ENCODE peak calls at places on chromosomes 5 and 9, in five cellular contexts. One of them, this sample, is unnamed.

GRCh38 chr9:114723926-114724325 is 41.9 kb upstream of the TEX48 start:
- DNase-seq in Peyer's patch: no peak
- DNase-seq in heart right ventricle: no peak
- DNase-seq in mucosa of descending colon: no peak
- DNase-seq in MM.1S: no peak
- DNase-seq in this sample: no peak

GRCh38 chr9:109604788-109605187 is 106.7 kb upstream of the PTPN3 start:
- DNase-seq in mucosa of descending colon: no peak
- DNase-seq in Peyer's patch: no peak
- DNase-seq in heart right ventricle: no peak
- DNase-seq in MM.1S: no peak
- DNase-seq in this sample: no peak

GRCh38 chr9:16784002-16784401 is 86.5 kb downstream of the BNC2 start:
- DNase-seq in Peyer's patch: no peak
- DNase-seq in mucosa of descending colon: no peak
- DNase-seq in heart right ventricle: no peak
- DNase-seq in MM.1S: no peak
- DNase-seq in this sample: no peak

GRCh38 chr5:90131734-90132133 is 277.8 kb downstream of the CETN3 start:
- DNase-seq in mucosa of descending colon: no peak
- DNase-seq in heart right ventricle: no peak
- DNase-seq in MM.1S: no peak
- DNase-seq in Peyer's patch: no peak
- DNase-seq in this sample: no peak

GRCh38 chr5:181223729-181224389 is 778 bp downstream of the TRIM41 start:
- DNase-seq in heart right ventricle: no peak
- DNase-seq in MM.1S: no peak
- DNase-seq in Peyer's patch: peak
- DNase-seq in mucosa of descending colon: no peak
- DNase-seq in this sample: peak

GRCh38 chr9:7935666-7936065 is 136.1 kb upstream of the DMAC1 start:
- DNase-seq in heart right ventricle: no peak
- DNase-seq in mucosa of descending colon: no peak
- DNase-seq in Peyer's patch: no peak
- DNase-seq in MM.1S: peak
- DNase-seq in this sample: no peak

GRCh38 chr5:10775646-10776045 is 14.6 kb upstream of the DAP start:
- DNase-seq in MM.1S: no peak
- DNase-seq in heart right ventricle: no peak
- DNase-seq in Peyer's patch: no peak
- DNase-seq in mucosa of descending colon: no peak
- DNase-seq in this sample: no peak

GRCh38 chr9:114434878-114435311 is 47.1 kb upstream of the AKNA start:
- DNase-seq in mucosa of descending colon: no peak
- DNase-seq in MM.1S: peak
- DNase-seq in heart right ventricle: no peak
- DNase-seq in Peyer's patch: no peak
- DNase-seq in this sample: peak

GRCh38 chr5:126383246-126383645 is 40.0 kb upstream of the GRAMD2B start:
- DNase-seq in Peyer's patch: no peak
- DNase-seq in MM.1S: no peak
- DNase-seq in mucosa of descending colon: no peak
- DNase-seq in heart right ventricle: no peak
- DNase-seq in this sample: no peak

GRCh38 chr9:95981741-95982390 is 106.4 kb downstream of the ERCC6L2 start:
- DNase-seq in mucosa of descending colon: no peak
- DNase-seq in heart right ventricle: no peak
- DNase-seq in Peyer's patch: no peak
- DNase-seq in MM.1S: peak
- DNase-seq in this sample: peak

GRCh38 chr5:138338411-138339085 is 482 bp downstream of the FAM53C start:
- DNase-seq in mucosa of descending colon: no peak
- DNase-seq in Peyer's patch: no peak
- DNase-seq in heart right ventricle: no peak
- DNase-seq in MM.1S: no peak
- DNase-seq in this sample: no peak

GRCh38 chr5:139670369-139671095 is 22.4 kb downstream of the CXXC5 start:
- DNase-seq in MM.1S: peak
- DNase-seq in mucosa of descending colon: no peak
- DNase-seq in heart right ventricle: no peak
- DNase-seq in Peyer's patch: peak
- DNase-seq in this sample: no peak

GRCh38 chr5:61004448-61004847 is 59.4 kb downstream of the NDUFAF2 start:
- DNase-seq in mucosa of descending colon: no peak
- DNase-seq in Peyer's patch: no peak
- DNase-seq in MM.1S: no peak
- DNase-seq in heart right ventricle: no peak
- DNase-seq in this sample: no peak

GRCh38 chr9:121503443-121503842 is 3.8 kb upstream of the GGTA1 start:
- DNase-seq in MM.1S: no peak
- DNase-seq in Peyer's patch: no peak
- DNase-seq in mucosa of descending colon: no peak
- DNase-seq in heart right ventricle: no peak
- DNase-seq in this sample: no peak

GRCh38 chr5:191949-192690 is 825 bp downstream of the LRRC14B start:
- DNase-seq in MM.1S: peak
- DNase-seq in heart right ventricle: no peak
- DNase-seq in Peyer's patch: no peak
- DNase-seq in mucosa of descending colon: no peak
- DNase-seq in this sample: no peak

GRCh38 chr9:90012825-90013425 is 408.1 kb downstream of the GADD45G start:
- DNase-seq in MM.1S: no peak
- DNase-seq in mucosa of descending colon: no peak
- DNase-seq in Peyer's patch: no peak
- DNase-seq in heart right ventricle: no peak
- DNase-seq in this sample: no peak

GRCh38 chr9:621199-621860 is 220.2 kb upstream of the DMRT1 start:
- DNase-seq in mucosa of descending colon: no peak
- DNase-seq in Peyer's patch: no peak
- DNase-seq in heart right ventricle: no peak
- DNase-seq in MM.1S: no peak
- DNase-seq in this sample: no peak

GRCh38 chr9:137482094-137482781 is 23.1 kb upstream of the NSMF start:
- DNase-seq in Peyer's patch: no peak
- DNase-seq in MM.1S: peak
- DNase-seq in heart right ventricle: peak
- DNase-seq in mucosa of descending colon: peak
- DNase-seq in this sample: no peak

GRCh38 chr5:2128696-2129340 is 246.1 kb upstream of the IRX4 start:
- DNase-seq in mucosa of descending colon: no peak
- DNase-seq in Peyer's patch: no peak
- DNase-seq in MM.1S: no peak
- DNase-seq in heart right ventricle: no peak
- DNase-seq in this sample: no peak

GRCh38 chr9:135376511-135377173 is 102.9 kb upstream of the PPP1R26 start:
- DNase-seq in MM.1S: no peak
- DNase-seq in Peyer's patch: no peak
- DNase-seq in mucosa of descending colon: no peak
- DNase-seq in heart right ventricle: no peak
- DNase-seq in this sample: no peak

GRCh38 chr9:104856413-104856941 is 71.5 kb downstream of the ABCA1 start:
- DNase-seq in MM.1S: no peak
- DNase-seq in heart right ventricle: no peak
- DNase-seq in Peyer's patch: no peak
- DNase-seq in mucosa of descending colon: no peak
- DNase-seq in this sample: peak

GRCh38 chr5:168637793-168638192 is 58.6 kb upstream of the PANK3 start:
- DNase-seq in Peyer's patch: no peak
- DNase-seq in heart right ventricle: no peak
- DNase-seq in mucosa of descending colon: no peak
- DNase-seq in MM.1S: no peak
- DNase-seq in this sample: no peak

GRCh38 chr5:3197699-3198098 is 397.9 kb upstream of the IRX1 start:
- DNase-seq in heart right ventricle: no peak
- DNase-seq in Peyer's patch: no peak
- DNase-seq in MM.1S: no peak
- DNase-seq in mucosa of descending colon: no peak
- DNase-seq in this sample: no peak

GRCh38 chr5:102858221-102858620 is 103.1 kb downstream of the PAM start:
- DNase-seq in mucosa of descending colon: no peak
- DNase-seq in Peyer's patch: no peak
- DNase-seq in MM.1S: no peak
- DNase-seq in heart right ventricle: no peak
- DNase-seq in this sample: no peak

GRCh38 chr9:35071814-35072460 is 488 bp downstream of the VCP start:
- DNase-seq in MM.1S: peak
- DNase-seq in Peyer's patch: peak
- DNase-seq in mucosa of descending colon: peak
- DNase-seq in heart right ventricle: peak
- DNase-seq in this sample: peak

GRCh38 chr9:35072461-35073275 is at the start of gene VCP:
- DNase-seq in MM.1S: peak
- DNase-seq in heart right ventricle: peak
- DNase-seq in mucosa of descending colon: peak
- DNase-seq in Peyer's patch: peak
- DNase-seq in this sample: peak

GRCh38 chr9:35067056-35067455 is 5.4 kb downstream of the VCP start:
- DNase-seq in mucosa of descending colon: no peak
- DNase-seq in MM.1S: peak
- DNase-seq in Peyer's patch: no peak
- DNase-seq in heart right ventricle: no peak
- DNase-seq in this sample: no peak

GRCh38 chr9:35070823-35071813 is 1.3 kb downstream of the VCP start:
- DNase-seq in heart right ventricle: peak
- DNase-seq in MM.1S: peak
- DNase-seq in Peyer's patch: no peak
- DNase-seq in mucosa of descending colon: no peak
- DNase-seq in this sample: no peak

DNA sequence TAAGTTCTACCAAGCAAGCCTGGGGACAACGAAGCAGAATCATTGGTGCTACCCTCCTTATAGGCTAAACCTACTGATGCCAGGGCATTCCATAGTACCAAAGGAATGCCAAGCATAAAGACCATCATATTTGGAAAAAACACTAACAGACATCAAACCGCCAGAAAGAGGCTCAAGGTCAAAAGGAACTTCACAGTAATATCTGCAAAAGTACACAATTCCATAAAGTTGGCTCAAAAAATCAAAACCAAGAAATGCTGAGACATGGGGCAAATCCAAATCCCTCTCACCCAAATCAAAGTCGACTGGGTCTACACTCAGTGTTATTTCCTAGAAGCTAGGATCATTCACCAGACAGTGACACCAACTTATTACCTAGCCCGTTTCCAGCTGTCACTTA is 3.4 kb downstream of the VCP start:
- DNase-seq in mucosa of descending colon: no peak
- DNase-seq in Peyer's patch: no peak
- DNase-seq in heart right ventricle: no peak
- DNase-seq in MM.1S: no peak
- DNase-seq in this sample: no peak
- H3K4me3 ChIP-seq in mucosa of descending colon: no peak
- H3K4me3 ChIP-seq in Peyer's patch: no peak
- H3K4me3 ChIP-seq in heart right ventricle: peak
- H3K4me3 ChIP-seq in MM.1S: peak
- H3K4me3 ChIP-seq in this sample: no peak

DNA sequence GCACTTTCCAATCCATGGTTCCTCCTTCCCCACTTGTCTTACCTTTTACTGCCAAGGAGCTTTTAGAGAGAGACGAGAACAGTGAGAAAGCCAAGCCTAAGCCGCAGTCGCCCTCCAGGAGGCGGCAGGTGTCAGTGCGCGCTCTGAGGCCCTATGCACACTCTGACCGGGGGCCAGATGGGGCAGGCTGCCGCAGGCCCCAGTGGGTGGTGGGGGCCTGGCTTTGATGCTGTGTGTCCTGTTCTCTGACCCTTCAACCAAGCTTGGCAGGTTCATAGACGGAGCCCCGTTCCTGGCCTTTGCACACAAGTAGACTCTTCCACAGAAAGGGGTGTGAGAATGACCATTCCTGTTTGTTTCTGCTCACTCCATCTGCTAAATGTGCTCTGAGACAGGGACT is 77.3 kb downstream of the WNK2 start:
- DNase-seq in MM.1S: no peak
- DNase-seq in heart right ventricle: no peak
- DNase-seq in Peyer's patch: peak
- DNase-seq in mucosa of descending colon: peak
- DNase-seq in this sample: peak
- TF ChIP-seq CTCF in MM.1S: no peak
- TF ChIP-seq CTCF in heart right ventricle: no peak
- TF ChIP-seq CTCF in Peyer's patch: peak
- TF ChIP-seq CTCF in mucosa of descending colon: no peak
- TF ChIP-seq CTCF in this sample: peak

GRCh38 chr9:98851730-98852462 is 44.4 kb downstream of the GALNT12 start:
- DNase-seq in mucosa of descending colon: no peak
- DNase-seq in Peyer's patch: no peak
- DNase-seq in MM.1S: no peak
- DNase-seq in heart right ventricle: no peak
- DNase-seq in this sample: no peak
- H3K4me3 ChIP-seq in mucosa of descending colon: no peak
- H3K4me3 ChIP-seq in Peyer's patch: no peak
- H3K4me3 ChIP-seq in MM.1S: no peak
- H3K4me3 ChIP-seq in heart right ventricle: no peak
- H3K4me3 ChIP-seq in this sample: no peak

GRCh38 chr5:75640395-75640794 is 29.1 kb downstream of the ANKDD1B start:
- DNase-seq in heart right ventricle: no peak
- DNase-seq in MM.1S: no peak
- DNase-seq in Peyer's patch: no peak
- DNase-seq in mucosa of descending colon: no peak
- DNase-seq in this sample: no peak

GRCh38 chr5:75640826-75641225 is 29.6 kb downstream of the ANKDD1B start:
- DNase-seq in mucosa of descending colon: no peak
- DNase-seq in heart right ventricle: no peak
- DNase-seq in Peyer's patch: no peak
- DNase-seq in MM.1S: no peak
- DNase-seq in this sample: no peak

GRCh38 chr5:75639912-75640311 is 28.7 kb downstream of the ANKDD1B start:
- DNase-seq in mucosa of descending colon: no peak
- DNase-seq in heart right ventricle: no peak
- DNase-seq in Peyer's patch: no peak
- DNase-seq in MM.1S: no peak
- DNase-seq in this sample: no peak
- TF ChIP-seq CTCF in mucosa of descending colon: no peak
- TF ChIP-seq CTCF in heart right ventricle: no peak
- TF ChIP-seq CTCF in Peyer's patch: no peak
- TF ChIP-seq CTCF in MM.1S: no peak
- TF ChIP-seq CTCF in this sample: no peak